ENCODE peak calls at places on chromosome 10, in five cellular contexts. H, I, C, Z and B are unnamed samples.

GRCh38 chr10:48363617-48364355 is 57.3 kb downstream of the MAPK8 start:
- DNase-seq in C (no peak), I (no peak), Z (peak; percentile 25), H (peak; percentile 43), B (no peak)

GRCh38 chr10:71837085-71837827 is 13.8 kb downstream of the PSAP start:
- DNase-seq in I (no peak), H (no peak), Z (no peak), C (no peak), B (no peak)

GRCh38 chr10:69680610-69681009 is 50.6 kb downstream of the FAM241B start:
- DNase-seq in C (no peak), I (no peak), H (no peak), Z (no peak), B (no peak)

GRCh38 chr10:51468424-51468823 is 231.0 kb downstream of the CSTF2T start:
- DNase-seq in C (no peak), I (no peak), Z (no peak), H (no peak), B (no peak)

GRCh38 chr10:77321868-77322267 is 315.7 kb downstream of the KCNMA1 start:
- DNase-seq in I (no peak), Z (no peak), H (no peak), C (no peak), B (no peak)

GRCh38 chr10:17891435-17891834 is 60.3 kb upstream of the SLC39A12 start:
- DNase-seq in I (no peak), Z (no peak), H (no peak), C (no peak), B (no peak)

GRCh38 chr10:19817251-19818046 is 1.2 kb downstream of the PLXDC2 start:
- DNase-seq in Z (peak; percentile 31), H (no peak), C (no peak), I (peak; percentile 64), B (no peak)

GRCh38 chr10:61554925-61555324 is 101.7 kb upstream of the TMEM26 start:
- DNase-seq in I (no peak), H (no peak), Z (no peak), C (no peak), B (no peak)

GRCh38 chr10:119919271-119919670 is 26.7 kb downstream of the SEC23IP start:
- DNase-seq in H (no peak), I (no peak), Z (no peak), C (no peak), B (no peak)

GRCh38 chr10:12389154-12389734 is 39.9 kb downstream of the CAMK1D start:
- DNase-seq in Z (peak; percentile 61), I (no peak), C (no peak), H (no peak), B (no peak)

GRCh38 chr10:25502453-25502852 is 327.7 kb downstream of the GPR158 start:
- DNase-seq in I (no peak), H (no peak), C (no peak), Z (no peak), B (no peak)
- H3K27ac ChIP-seq in I (no peak overlapping the region), H (no peak overlapping the region), C (no peak overlapping the region), Z (no peak overlapping the region), B (no peak overlapping the region)

GRCh38 chr10:122567056-122567660 is 6.6 kb downstream of the DMBT1 start:
- DNase-seq in Z (no peak), C (no peak), I (peak; percentile 67), H (peak; percentile 28), B (no peak)
- TF ChIP-seq CTCF in Z (peak; percentile 41), C (peak; percentile 25), I (peak; percentile 56), H (peak; percentile 97), B (peak; percentile 64)

GRCh38 chr10:102781089-102781920 is 37.6 kb downstream of the WBP1L start:
- DNase-seq in I (no peak), H (no peak), Z (peak; percentile 51), C (no peak), B (no peak)

GRCh38 chr10:102781921-102782542 is 38.3 kb downstream of the WBP1L start:
- DNase-seq in I (no peak), C (no peak), H (no peak), Z (no peak), B (no peak)

GRCh38 chr10:102779680-102780079 is 35.9 kb downstream of the WBP1L start:
- DNase-seq in I (no peak), Z (no peak), C (no peak), H (no peak), B (no peak)

GRCh38 chr10:102778781-102779180 is 35.0 kb downstream of the WBP1L start:
- DNase-seq in Z (no peak), C (no peak), I (no peak), H (no peak), B (no peak)

GRCh38 chr10:102780246-102780645 is 36.5 kb downstream of the WBP1L start:
- DNase-seq in Z (no peak), H (no peak), I (no peak), C (no peak), B (no peak)
- H3K27ac ChIP-seq in Z (peak overlapping the region; percentile 9), H (no peak overlapping the region), I (peak overlapping the region; percentile 42), C (peak overlapping the region; percentile 95), B (peak overlapping the region; percentile 99)

GRCh38 chr10:80498039-80498832 is 39.5 kb upstream of the SH2D4B start:
- DNase-seq in Z (no peak), C (no peak), H (no peak), I (no peak), B (no peak)
- TF ChIP-seq CTCF in Z (no peak), C (no peak), H (no peak), I (no peak), B (no peak)

DNA sequence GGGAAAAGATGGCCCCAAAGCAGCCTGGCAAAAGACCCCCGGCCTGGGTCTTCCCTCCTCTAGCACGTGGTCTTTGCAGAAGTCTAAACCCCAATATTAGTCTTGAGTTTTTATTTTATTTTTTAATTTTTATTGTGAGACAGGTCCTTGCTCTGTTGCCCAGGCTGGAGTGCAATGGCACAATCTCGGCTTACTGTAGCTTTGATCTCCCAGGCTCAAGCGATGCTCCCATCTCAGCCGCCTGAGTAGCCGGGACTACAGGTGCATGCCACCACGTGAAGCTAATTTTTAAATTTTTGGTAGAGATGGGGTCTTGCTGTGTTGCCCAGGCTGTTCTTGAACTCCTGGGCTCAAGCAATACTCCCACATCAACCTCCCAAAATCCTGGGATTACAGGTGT is 40.3 kb upstream of the MXI1 start:
- DNase-seq in C (no peak), H (no peak), Z (no peak), I (no peak), B (no peak)
- H3K27ac ChIP-seq in C (no peak overlapping the region), H (no peak overlapping the region), Z (no peak overlapping the region), I (no peak overlapping the region), B (no peak overlapping the region)

GRCh38 chr10:124403548-124403947 is 15.2 kb downstream of the OAT start:
- DNase-seq in H (peak; percentile 89), Z (peak; percentile 46), C (no peak), I (no peak), B (no peak)
- TF ChIP-seq CTCF in H (peak; percentile 70), Z (peak; percentile 49), C (peak; percentile 37), I (peak; percentile 59), B (peak; percentile 68)

DNA sequence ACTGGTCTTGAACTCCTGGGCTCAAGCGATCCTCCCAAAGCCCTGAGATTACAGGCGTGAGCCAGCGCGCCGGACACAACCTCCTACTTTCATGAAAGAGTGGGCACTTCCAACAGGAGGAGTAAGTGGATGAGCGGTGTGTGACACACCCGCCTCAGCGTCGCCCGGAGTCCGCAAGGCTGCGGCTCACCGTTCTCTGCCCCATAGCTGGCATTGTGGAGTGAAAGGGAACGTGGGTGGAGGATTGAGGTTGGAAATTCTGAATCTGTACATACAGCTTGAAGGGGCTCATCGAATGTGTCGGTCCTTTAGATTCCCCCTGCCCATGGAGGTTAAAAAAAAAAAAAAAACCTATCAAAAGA is 534 bp upstream of the PRXL2A start:
- DNase-seq in H (peak; percentile 37), C (no peak), Z (peak; percentile 34), I (peak; percentile 69), B (no peak)
- H3K27ac ChIP-seq in H (peak overlapping the region; percentile 63), C (no peak overlapping the region), Z (peak overlapping the region; percentile 62), I (peak overlapping the region; percentile 72), B (peak overlapping the region; percentile 96)

GRCh38 chr10:99433378-99434020 is 3.1 kb upstream of the GOT1 start:
- DNase-seq in Z (no peak), I (no peak), H (peak; percentile 26), C (no peak), B (no peak)
- TF ChIP-seq CTCF in Z (peak; percentile 12), I (peak; percentile 44), H (peak; percentile 50), C (no peak), B (peak; percentile 50)

DNA sequence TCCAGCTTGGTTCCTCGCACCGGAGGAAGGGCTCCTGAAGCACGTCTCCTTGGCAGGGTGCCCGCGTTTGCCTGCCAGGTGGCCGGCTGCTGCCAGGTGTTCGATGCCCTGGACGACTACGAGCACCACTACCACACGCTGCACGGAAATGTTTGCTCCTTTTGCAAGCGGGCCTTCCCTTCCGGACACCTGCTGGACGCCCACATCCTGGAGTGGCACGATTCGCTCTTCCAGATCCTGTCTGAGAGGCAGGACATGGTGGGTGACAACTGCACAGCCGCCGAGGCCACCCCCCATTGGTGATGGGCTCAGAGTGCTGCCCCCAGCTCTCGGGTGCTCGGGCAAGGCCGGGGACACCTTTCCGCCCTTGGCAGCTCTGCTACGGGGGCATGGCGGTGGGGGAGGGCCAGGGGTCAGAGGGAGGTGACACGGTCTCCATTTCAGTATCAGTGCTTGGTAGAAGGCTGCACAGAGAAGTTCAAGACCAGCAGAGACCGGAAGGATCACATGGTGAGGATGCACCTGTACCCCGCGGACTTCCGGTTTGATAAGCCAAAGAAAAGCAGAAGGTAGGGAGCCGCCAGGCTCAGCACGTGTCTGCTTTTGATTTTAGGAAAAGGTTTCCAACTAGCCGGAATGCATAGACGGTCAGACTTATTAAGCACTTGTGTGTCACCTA is 1.1 kb downstream of the ZNF511 start:
- DNase-seq in I (peak; percentile 80), Z (no peak), H (no peak), C (no peak), B (peak; percentile 33)
- H3K27ac ChIP-seq in I (peak overlapping the region; percentile 99), Z (no peak overlapping the region), H (peak overlapping the region; percentile 46), C (no peak overlapping the region), B (peak overlapping the region; percentile 100)

DNA sequence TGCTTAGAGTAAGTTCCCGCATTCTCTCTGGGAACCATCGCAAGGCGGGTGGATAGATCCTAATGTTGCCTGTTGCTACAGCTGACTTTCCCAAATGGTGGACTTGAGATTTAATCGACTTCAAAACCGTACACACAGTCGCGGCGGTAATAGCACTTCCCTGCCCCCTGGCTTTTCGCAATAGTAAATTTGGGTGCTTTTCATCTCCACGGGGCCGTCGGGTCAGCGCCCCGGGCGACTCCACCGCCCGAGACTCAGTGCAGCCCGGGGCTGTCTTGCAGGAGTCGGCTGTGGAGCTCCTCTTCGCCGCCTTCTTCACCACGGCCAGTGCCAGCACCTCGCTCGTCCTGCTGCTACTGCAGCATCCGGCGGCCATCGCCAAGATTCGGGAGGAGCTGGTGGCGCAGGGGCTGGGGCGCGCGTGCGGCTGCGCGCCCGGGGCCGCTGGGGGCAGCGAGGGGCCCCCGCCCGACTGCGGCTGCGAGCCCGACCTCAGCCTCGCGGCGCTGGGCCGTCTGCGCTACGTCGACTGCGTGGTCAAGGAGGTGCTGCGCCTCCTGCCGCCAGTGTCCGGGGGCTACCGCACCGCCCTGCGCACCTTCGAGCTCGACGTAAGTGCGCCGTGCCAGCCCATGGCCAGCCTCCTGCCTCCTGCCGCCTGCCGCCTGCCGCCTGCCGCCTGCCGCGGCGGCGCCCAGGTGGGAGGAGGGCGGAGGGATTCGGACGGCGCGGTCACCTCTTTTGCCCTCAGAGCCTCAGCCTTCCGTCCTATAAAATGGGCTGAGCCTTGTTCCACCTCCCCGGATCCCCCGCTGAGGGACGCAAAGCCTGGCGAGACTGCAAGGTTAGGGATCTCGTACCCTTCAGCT is 5.3 kb downstream of the CYP26C1 start:
- DNase-seq in H (no peak), I (no peak), Z (no peak), C (no peak), B (no peak)
- TF ChIP-seq CTCF in H (no peak), I (no peak), Z (no peak), C (no peak), B (no peak)